ENCODE peak calls at places on chromosomes 6 and 20, in nine cellular contexts. G is stomach, X is kidney epithelial cell, U is heart right ventricle, O is psoas muscle, M is lower leg skin, T is breast epithelium, J is pancreas, D is GM13977. L is an unnamed sample.

GRCh38 chr20:2742934-2743559 is 50.5 kb downstream of the EBF4 start:
- DNase-seq in G (peak), M (no peak), T (no peak), X (peak), O (no peak), D (peak), J (peak), U (peak), L (peak)

GRCh38 chr6:42260972-42261371 is 43.3 kb upstream of the MRPS10 start:
- DNase-seq in G (no peak), O (peak), D (peak), X (no peak), T (no peak), J (peak), U (peak), M (peak), L (no peak)

GRCh38 chr6:42404494-42404893 is 47.2 kb downstream of the TRERF1 start:
- DNase-seq in D (no peak), X (peak), G (peak), O (no peak), M (peak), J (no peak), T (no peak), U (no peak), L (peak)

GRCh38 chr6:56255370-56255769 is 8.0 kb upstream of the COL21A1 start:
- DNase-seq in U (no peak), X (no peak), T (no peak), D (no peak), J (no peak), G (no peak), O (no peak), M (no peak), L (no peak)

GRCh38 chr6:158926429-158926828 is 73.6 kb downstream of the RSPH3 start:
- DNase-seq in U (no peak), X (peak), O (no peak), T (no peak), D (no peak), G (no peak), M (no peak), J (no peak), L (peak)

GRCh38 chr20:20492521-20493334 is 124.8 kb downstream of the INSM1 start:
- DNase-seq in O (no peak), T (no peak), X (no peak), D (no peak), U (no peak), J (no peak), M (no peak), G (peak), L (no peak)

GRCh38 chr6:132734694-132735236 is 20.9 kb upstream of the VNN1 start:
- DNase-seq in O (no peak), U (no peak), D (no peak), X (no peak), M (no peak), J (no peak), G (no peak), T (no peak), L (peak)

GRCh38 chr20:1946762-1947534 is 46.9 kb downstream of the PDYN start:
- DNase-seq in X (no peak), T (peak), U (peak), D (no peak), M (peak), J (no peak), O (peak), G (peak), L (no peak)

GRCh38 chr6:96124778-96125177 is 109.0 kb downstream of the FUT9 start:
- DNase-seq in X (peak), U (no peak), D (no peak), T (no peak), G (no peak), J (no peak), M (no peak), O (no peak), L (no peak)

GRCh38 chr6:100088009-100088408 is 94.0 kb upstream of the MCHR2 start:
- DNase-seq in G (no peak), U (no peak), D (no peak), M (no peak), T (no peak), X (no peak), O (no peak), J (no peak), L (peak)

GRCh38 chr20:33933469-33933909 is 60.2 kb upstream of the RALY start:
- DNase-seq in U (peak), X (no peak), T (peak), O (peak), G (peak), J (peak), D (peak), M (peak), L (peak)

GRCh38 chr6:161192636-161193411 is 81.0 kb downstream of the AGPAT4 start:
- DNase-seq in M (no peak), G (no peak), T (no peak), D (no peak), J (no peak), O (no peak), U (no peak), X (no peak), L (no peak)

GRCh38 chr20:2545594-2545993 is 9.2 kb downstream of the TMC2 start:
- DNase-seq in U (no peak), G (no peak), T (no peak), X (no peak), O (no peak), D (no peak), J (no peak), M (no peak), L (no peak)

GRCh38 chr6:12288844-12289654 is 1.1 kb upstream of the EDN1 start:
- DNase-seq in G (peak), X (no peak), U (no peak), T (peak), O (no peak), J (no peak), M (no peak), D (peak), L (peak)

GRCh38 chr6:71299541-71300470 is 11.2 kb downstream of the OGFRL1 start:
- DNase-seq in G (no peak), T (no peak), X (no peak), O (no peak), J (no peak), U (no peak), M (no peak), D (no peak), L (peak)

GRCh38 chr20:61644387-61645076 is 392.5 kb downstream of the CDH4 start:
- DNase-seq in J (no peak), G (no peak), U (no peak), O (no peak), D (no peak), X (no peak), T (no peak), M (no peak), L (no peak)

GRCh38 chr6:155188707-155189496 is 74.9 kb upstream of the CLDN20 start:
- DNase-seq in M (no peak), T (no peak), O (no peak), U (no peak), D (no peak), X (no peak), G (no peak), J (no peak), L (peak)

GRCh38 chr6:1848752-1849151 is 239.0 kb downstream of the FOXC1 start:
- DNase-seq in J (no peak), D (no peak), O (no peak), G (no peak), U (no peak), T (no peak), X (no peak), M (no peak), L (no peak)

GRCh38 chr6:34095741-34096140 is 50.1 kb downstream of the GRM4 start:
- DNase-seq in D (no peak), M (no peak), J (no peak), U (no peak), T (no peak), X (no peak), G (no peak), O (no peak), L (no peak)

GRCh38 chr6:96898241-96898851 is 655 bp upstream of the NDUFAF4 start:
- DNase-seq in X (no peak), U (no peak), O (no peak), T (no peak), G (no peak), D (peak), J (no peak), M (no peak), L (no peak)

GRCh38 chr6:168050225-168050796 is 28.7 kb downstream of the FRMD1 start:
- DNase-seq in G (no peak), D (no peak), J (no peak), X (no peak), U (no peak), T (no peak), O (no peak), M (no peak), L (no peak)

DNA sequence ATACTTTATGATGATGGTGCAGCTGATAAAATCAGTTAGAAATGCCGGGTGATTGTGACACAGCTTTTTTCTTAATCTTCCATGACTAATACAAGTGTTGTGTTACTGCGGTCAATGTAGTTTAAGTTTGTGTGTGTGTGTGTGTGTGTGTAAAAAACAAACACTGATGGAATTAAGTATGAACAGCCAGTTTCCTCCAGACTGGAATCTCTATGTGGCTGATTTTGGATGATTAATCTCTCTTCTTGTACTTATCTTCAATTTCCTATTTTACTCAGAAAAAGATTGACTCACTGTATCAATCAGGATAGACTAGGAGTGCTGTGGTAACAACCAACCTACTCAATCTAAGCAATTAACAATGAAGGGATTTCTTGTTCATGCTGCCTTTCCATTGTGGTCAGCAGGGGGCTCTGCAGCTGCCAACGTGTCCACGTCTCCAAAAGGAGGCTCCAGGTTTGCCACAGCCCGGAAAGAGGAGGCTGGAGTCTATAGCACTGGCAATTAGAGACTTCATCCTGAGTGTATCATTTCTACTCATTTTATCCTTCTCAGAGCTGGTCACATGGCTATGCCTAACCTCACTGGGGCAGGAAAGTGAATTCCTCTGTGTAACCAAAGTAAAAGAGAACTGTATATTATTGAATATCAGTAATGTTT is 107.7 kb downstream of the CD109 start:
- DNase-seq in U (peak), T (no peak), X (peak), G (no peak), M (no peak), D (no peak), J (peak), O (no peak), L (peak)
- TF ChIP-seq CTCF in U (no peak), T (no peak), X (peak), G (no peak), M (no peak), D (peak), J (no peak), O (peak), L (peak)

DNA sequence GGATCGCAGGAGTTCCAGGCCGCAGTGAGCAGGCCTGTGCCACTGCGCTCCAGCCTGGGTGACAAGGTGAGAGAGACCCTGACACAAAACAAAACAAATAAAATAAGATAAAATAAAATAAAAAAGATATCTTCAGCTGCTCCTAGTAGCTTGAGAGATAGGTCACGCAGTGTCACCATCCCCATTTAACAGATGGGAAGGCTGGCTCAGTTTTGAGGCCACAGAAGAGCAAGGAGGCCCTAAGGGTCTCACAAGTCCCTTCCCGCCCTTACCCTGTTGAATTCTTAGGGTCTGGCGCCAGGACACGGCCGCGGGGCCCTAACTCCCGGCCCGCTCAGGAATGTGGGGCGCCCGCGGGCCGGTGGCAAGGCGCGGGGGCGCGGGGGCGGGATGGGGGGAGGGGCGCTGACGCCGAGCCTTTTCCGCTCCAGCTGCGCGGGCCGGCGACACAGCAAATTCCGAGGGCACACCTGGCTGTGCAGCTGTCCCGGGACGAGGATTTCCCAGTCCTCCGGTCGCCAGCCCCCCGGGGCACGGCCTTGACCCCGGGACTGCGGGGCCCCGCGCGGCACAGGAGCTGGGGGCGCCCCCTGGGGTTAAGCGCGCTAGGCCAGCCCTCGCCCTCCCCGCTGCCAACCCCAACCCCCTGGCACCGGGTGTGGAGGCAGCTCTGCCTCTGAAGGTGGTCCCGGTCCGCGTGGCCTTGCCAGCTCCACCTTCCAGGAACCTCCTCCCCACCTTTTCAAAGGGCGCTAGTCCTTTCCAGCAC is 10.3 kb upstream of the R3HDML start:
- DNase-seq in X (no peak), T (no peak), M (no peak), D (no peak), U (no peak), O (no peak), G (no peak), J (peak), L (no peak)
- TF ChIP-seq CTCF in X (no peak), T (no peak), M (no peak), D (no peak), U (no peak), O (no peak), G (no peak), J (no peak), L (no peak)

GRCh38 chr20:4091332-4092135 is 76.2 kb upstream of the RNF24 start:
- DNase-seq in U (peak), X (no peak), J (peak), T (peak), D (peak), O (peak), G (peak), M (peak), L (peak)
- TF ChIP-seq CTCF in U (peak), X (peak), J (peak), T (peak), D (peak), O (peak), G (peak), M (no peak), L (peak)

DNA sequence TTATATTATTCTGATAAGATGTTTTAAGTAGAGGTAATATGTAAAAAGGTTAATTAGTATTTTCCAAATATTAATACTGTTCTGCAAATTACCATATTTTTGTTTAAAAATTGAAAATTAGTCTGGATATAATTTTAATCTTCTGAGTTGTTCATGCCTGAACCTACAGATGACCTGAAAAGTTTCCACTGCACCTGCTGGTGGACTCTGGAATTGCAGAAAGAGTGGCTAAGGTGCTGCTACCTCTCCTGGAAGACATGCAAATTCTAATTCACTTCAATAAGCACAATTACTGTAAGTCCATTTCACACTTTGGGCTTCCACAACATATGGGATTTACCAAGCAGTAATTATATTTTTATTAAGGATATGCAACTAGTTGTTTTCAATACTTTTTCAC is 77.7 kb upstream of the OLIG3 start:
- DNase-seq in T (no peak), U (no peak), J (no peak), X (no peak), O (no peak), G (peak), M (no peak), D (peak), L (peak)
- TF ChIP-seq CTCF in T (peak), U (no peak), J (no peak), X (peak), O (peak), G (no peak), M (no peak), D (peak), L (peak)

GRCh38 chr6:136956590-136957573 is 34.8 kb downstream of the SLC35D3 start:
- DNase-seq in D (no peak), X (no peak), U (no peak), G (no peak), T (no peak), O (no peak), M (no peak), J (no peak), L (no peak)
- TF ChIP-seq CTCF in D (no peak), X (no peak), U (no peak), G (no peak), T (no peak), O (no peak), M (no peak), J (no peak), L (no peak)